ENCODE peak calls at places on chromosome 17, in six cellular contexts. M is activated T-cell treated with anti-CD3 and anti-CD28 coated beads, Interleukin-2, amount 50 U/mL, for 4 hours; K is central memory CD8-positive, alpha-beta T cell; G is activated CD8-positive, alpha-beta T cell treated with anti-CD3 and anti-CD28 coated beads, Interleukin-2, amount 10 ng/mL, durations not matched to agents 7 days and 5 days; Z is stimulated activated effector memory CD8-positive, alpha-beta T cell treated with anti-CD3 and anti-CD28 coated beads, Interleukin-12 subunit alpha, Interleukin-12 subunit beta, amount 100 ng/mL, for 72 hours; I is heart left ventricle. C is an unnamed sample.

GRCh38 chr17:32487460-32488176 is 825 bp downstream of the CDK5R1 start:
- ATAC-seq in K (no peak), Z (peak), G (peak), I (peak), M (peak), C (peak)

GRCh38 chr17:50487213-50488096 is 8.8 kb downstream of the RSAD1 start:
- ATAC-seq in M (peak), G (no peak), I (no peak), K (no peak), Z (peak), C (peak)

GRCh38 chr17:39782980-39783379 is 45.2 kb downstream of the GRB7 start:
- ATAC-seq in M (no peak), I (no peak), Z (no peak), K (no peak), G (no peak), C (no peak)

GRCh38 chr17:43528319-43528987 is 17.7 kb downstream of the ETV4 start:
- ATAC-seq in I (peak), M (no peak), K (no peak), Z (no peak), G (no peak), C (no peak)

GRCh38 chr17:74443516-74444296 is 11.8 kb downstream of the GPRC5C start:
- ATAC-seq in K (no peak), M (no peak), Z (no peak), I (no peak), G (no peak), C (no peak)

GRCh38 chr17:44830359-44831269 is 527 bp upstream of the GJC1 start:
- ATAC-seq in G (peak), Z (peak), M (peak), I (peak), K (peak), C (no peak)

GRCh38 chr17:17700251-17700969 is 19.2 kb downstream of the RAI1 start:
- ATAC-seq in G (no peak), K (no peak), Z (no peak), M (no peak), I (no peak), C (no peak)

GRCh38 chr17:57629470-57629869 is 115.6 kb downstream of the CCDC182 start:
- ATAC-seq in K (peak), Z (peak), I (no peak), M (no peak), G (no peak), C (peak)

GRCh38 chr17:41544497-41544896 is 16.4 kb upstream of the KRT19 start:
- ATAC-seq in I (no peak), Z (no peak), M (no peak), G (no peak), K (no peak), C (peak)

GRCh38 chr17:16381496-16381820 is 567 bp downstream of the UBB start:
- ATAC-seq in I (no peak), Z (peak), M (peak), G (peak), K (peak), C (no peak)

GRCh38 chr17:28228109-28228840 is 90.7 kb upstream of the TMEM97 start:
- ATAC-seq in Z (no peak), G (no peak), K (no peak), M (no peak), I (no peak), C (peak)

GRCh38 chr17:73380439-73381106 is 68.8 kb upstream of the CDC42EP4 start:
- ATAC-seq in M (no peak), G (no peak), Z (no peak), I (no peak), K (no peak), C (no peak)

GRCh38 chr17:70028397-70028796 is 46.6 kb upstream of the KCNJ16 start:
- ATAC-seq in K (no peak), I (no peak), M (no peak), Z (no peak), G (no peak), C (no peak)

GRCh38 chr17:51060396-51060795 is 60.3 kb downstream of the SPAG9 start:
- ATAC-seq in G (no peak), M (no peak), I (no peak), Z (no peak), K (no peak), C (no peak)

GRCh38 chr17:79986441-79987186 is 49.1 kb downstream of the TBC1D16 start:
- ATAC-seq in I (no peak), Z (no peak), K (no peak), M (no peak), G (no peak), C (no peak)

GRCh38 chr17:21001111-21001812 is 41.5 kb downstream of the USP22 start:
- ATAC-seq in Z (no peak), K (no peak), G (peak), I (no peak), M (no peak), C (no peak)

GRCh38 chr17:78840530-78840779 is 159 bp downstream of the USP36 start:
- ATAC-seq in M (no peak), I (no peak), Z (no peak), K (no peak), G (no peak), C (no peak)

C was measured in esophagus mucosa.